ENCODE peak calls at places on chromosomes 16 and 17, in ten cellular contexts. C, L, B, K, P, Q, W, V, O and G are unnamed samples.

GRCh38 chr16:89921699-89922476 is 1.3 kb upstream of the TUBB3 start:
- DNase-seq in L (peak), V (no peak), P (peak), C (no peak), W (no peak), O (peak), Q (no peak), B (peak), K (no peak), G (peak)

GRCh38 chr16:57528499-57529323 is 7.7 kb downstream of the CCDC102A start:
- DNase-seq in L (no peak), B (peak), P (peak), W (no peak), V (no peak), O (peak), Q (no peak), C (no peak), K (no peak), G (peak)

GRCh38 chr16:89019511-89019910 is 42.5 kb upstream of the CBFA2T3 start:
- DNase-seq in Q (no peak), V (no peak), C (no peak), K (no peak), P (peak), O (no peak), B (no peak), L (no peak), W (no peak), G (no peak)

GRCh38 chr17:6910987-6911603 is 79.6 kb upstream of the TEKT1 start:
- DNase-seq in B (no peak), C (no peak), L (no peak), W (peak), V (no peak), O (no peak), Q (no peak), K (no peak), P (no peak), G (peak)

GRCh38 chr16:81071816-81072215 is 5.2 kb downstream of the C16orf46 start:
- DNase-seq in Q (no peak), B (no peak), V (no peak), O (no peak), C (no peak), P (no peak), K (no peak), W (no peak), L (no peak), G (no peak)

GRCh38 chr17:80210348-80211108 is 9.6 kb downstream of the SGSH start:
- DNase-seq in K (no peak), L (no peak), B (no peak), Q (no peak), O (no peak), P (no peak), V (no peak), W (no peak), C (no peak), G (no peak)

GRCh38 chr16:77234611-77235010 is 35.4 kb downstream of the SYCE1L start:
- DNase-seq in O (peak), L (no peak), V (no peak), B (no peak), K (no peak), P (no peak), C (no peak), Q (no peak), W (no peak), G (no peak)

GRCh38 chr17:66715745-66716156 is 119.2 kb upstream of the CACNG5 start:
- DNase-seq in W (peak), V (peak), O (peak), Q (peak), P (peak), C (no peak), L (peak), B (no peak), K (no peak), G (peak)

GRCh38 chr17:44642861-44643260 is 13.4 kb upstream of the MEIOC start:
- DNase-seq in O (no peak), P (no peak), W (no peak), B (no peak), V (no peak), Q (no peak), L (no peak), K (no peak), C (no peak), G (no peak)

GRCh38 chr17:8060274-8060673 is 21.4 kb downstream of the ALOX15B start:
- DNase-seq in C (no peak), V (peak), P (peak), B (peak), Q (no peak), K (no peak), O (peak), W (peak), L (peak), G (peak)

GRCh38 chr17:15516150-15516549 is 47.1 kb downstream of the TVP23C start:
- DNase-seq in C (no peak), B (no peak), W (no peak), O (no peak), P (no peak), V (no peak), Q (no peak), K (no peak), L (no peak), G (no peak)

GRCh38 chr16:2586241-2586640 is 48.4 kb downstream of the PDPK1 start:
- DNase-seq in V (no peak), C (no peak), L (no peak), O (peak), W (peak), P (no peak), K (no peak), Q (no peak), B (no peak), G (no peak)

GRCh38 chr17:72665841-72666518 is 426.5 kb downstream of the SLC39A11 start:
- DNase-seq in K (no peak), L (no peak), O (no peak), V (no peak), B (no peak), W (no peak), C (no peak), P (peak), Q (no peak), G (no peak)

GRCh38 chr16:85514601-85515318 is 98.4 kb upstream of the GSE1 start:
- DNase-seq in P (peak), B (no peak), C (no peak), W (no peak), K (no peak), Q (no peak), V (no peak), L (peak), O (no peak), G (peak)

GRCh38 chr16:3401719-3402397 is 843 bp downstream of the ZNF174 start:
- DNase-seq in B (no peak), W (peak), Q (peak), O (peak), V (no peak), C (no peak), L (no peak), K (no peak), P (no peak), G (peak)

GRCh38 chr17:30104575-30105339 is 11.9 kb upstream of the NSRP1 start:
- DNase-seq in L (peak), K (no peak), B (peak), Q (no peak), O (peak), P (peak), C (peak), V (peak), W (peak), G (peak)

GRCh38 chr17:81510798-81511549 is 1.6 kb downstream of the ACTG1 start:
- DNase-seq in W (no peak), O (peak), L (no peak), C (no peak), B (no peak), Q (no peak), V (no peak), P (peak), K (no peak), G (no peak)

GRCh38 chr16:31134091-31134571 is 1.4 kb downstream of the PRSS8 start:
- DNase-seq in K (no peak), W (no peak), O (no peak), L (no peak), Q (no peak), B (no peak), P (no peak), V (peak), C (no peak), G (peak)

GRCh38 chr17:7041607-7042506 is 2.0 kb downstream of the SLC16A11 start:
- DNase-seq in O (peak), V (no peak), K (no peak), L (no peak), P (peak), Q (no peak), C (no peak), W (peak), B (no peak), G (peak)

GRCh38 chr17:58312021-58312630 is 16.5 kb downstream of the TSPOAP1 start:
- DNase-seq in V (no peak), C (no peak), L (no peak), W (no peak), O (no peak), B (peak), Q (peak), P (no peak), K (no peak), G (no peak)

GRCh38 chr17:56887105-56887504 is 26.7 kb downstream of the TRIM25 start:
- DNase-seq in Q (no peak), V (no peak), C (no peak), L (no peak), O (no peak), B (no peak), W (no peak), K (no peak), P (no peak), G (no peak)